ENCODE peak calls at places on chromosomes 4 and X, in eight cellular contexts. T is neural crest cell, V is MCF 10A, O is heart right ventricle, I is A549, S is AG09309, R is BE2C, Y is tibial artery. U is an unnamed sample.
A peak's percentile ranks its signal among the peaks of the same experiment; 100 is the strongest.

GRCh38 chrX:150690126-150690525 is 3.1 kb upstream of the MTMR1 start:
- DNase-seq in T (no peak), R (no peak), V (peak; percentile 94), I (peak; percentile 41), O (no peak), S (peak; percentile 82), Y (no peak), U (no peak)

GRCh38 chr4:151687021-151687640 is 73.7 kb downstream of the GATB start:
- DNase-seq in S (no peak), T (no peak), I (no peak), Y (no peak), O (no peak), V (no peak), R (no peak), U (no peak)

GRCh38 chrX:143632625-143633387 is 3.1 kb downstream of the SLITRK4 start:
- DNase-seq in T (no peak), Y (no peak), S (no peak), V (peak; percentile 45), O (no peak), I (no peak), R (no peak), U (no peak)

GRCh38 chr4:120723105-120723504 is 199.4 kb downstream of the PRDM5 start:
- DNase-seq in V (no peak), O (no peak), S (no peak), Y (no peak), T (no peak), R (no peak), I (no peak), U (no peak)

GRCh38 chr4:175562537-175562936 is 249.5 kb downstream of the GPM6A start:
- DNase-seq in V (no peak), Y (no peak), R (no peak), I (no peak), S (no peak), T (no peak), O (no peak), U (no peak)

GRCh38 chr4:103207673-103208072 is 9.5 kb upstream of the CENPE start:
- DNase-seq in O (no peak), T (no peak), S (no peak), R (peak; percentile 24), I (peak; percentile 11), V (peak; percentile 22), Y (no peak), U (no peak)

GRCh38 chr4:108690738-108691137 is 40.3 kb downstream of the OSTC start:
- DNase-seq in R (no peak), I (no peak), T (no peak), Y (no peak), S (no peak), O (no peak), V (peak; percentile 47), U (no peak)

GRCh38 chr4:31088600-31089230 is 368.5 kb downstream of the PCDH7 start:
- DNase-seq in V (peak; percentile 16), Y (no peak), T (no peak), R (no peak), I (no peak), S (no peak), O (peak; percentile 16), U (no peak)

GRCh38 chr4:164204434-164204833 is 549.5 kb upstream of the SMIM31 start:
- DNase-seq in V (peak; percentile 54), O (no peak), I (peak; percentile 3), R (no peak), S (no peak), Y (no peak), T (no peak), U (no peak)

GRCh38 chrX:10110984-10111363 is 45.8 kb upstream of the CLCN4 start:
- DNase-seq in V (no peak), T (no peak), S (no peak), Y (no peak), R (no peak), O (no peak), I (no peak), U (peak; percentile 65)

GRCh38 chrX:36963852-36964251 is 44.3 kb upstream of the FAM47C start:
- DNase-seq in R (no peak), O (no peak), I (no peak), T (no peak), V (no peak), S (no peak), Y (no peak), U (no peak)

GRCh38 chr4:186029731-186030421 is 39.1 kb upstream of the TLR3 start:
- DNase-seq in T (no peak), S (peak; percentile 10), I (no peak), R (peak; percentile 78), V (no peak), Y (peak; percentile 97), O (peak; percentile 75), U (no peak)

GRCh38 chrX:133609151-133609550 is 193.9 kb upstream of the GPC4 start:
- DNase-seq in S (no peak), R (no peak), T (no peak), I (no peak), O (no peak), V (no peak), Y (no peak), U (no peak)

GRCh38 chr4:1882850-1883271 is 11.7 kb downstream of the NSD2 start:
- DNase-seq in S (no peak), I (no peak), T (no peak), R (no peak), Y (no peak), O (peak; percentile 23), V (no peak), U (no peak)

GRCh38 chrX:10124506-10125247 is 32.1 kb upstream of the CLCN4 start:
- DNase-seq in T (no peak), O (no peak), I (no peak), S (no peak), R (no peak), V (no peak), Y (no peak), U (no peak)

GRCh38 chrX:142891046-142891445 is 134.7 kb upstream of the SPANXN4 start:
- DNase-seq in Y (no peak), I (no peak), S (no peak), O (no peak), T (no peak), R (no peak), V (no peak), U (no peak)

GRCh38 chrX:4830880-4831557 is 1117.6 kb upstream of the PRKX start:
- DNase-seq in S (no peak), V (no peak), T (no peak), Y (no peak), I (peak; percentile 90), O (no peak), R (no peak), U (no peak)

GRCh38 chrX:11611965-11612364 is 53.8 kb downstream of the ARHGAP6 start:
- DNase-seq in I (no peak), V (no peak), S (no peak), O (no peak), R (no peak), T (no peak), Y (no peak), U (no peak)

GRCh38 chr4:27779827-27780226 is 919.2 kb downstream of the STIM2 start:
- DNase-seq in Y (no peak), O (no peak), S (no peak), T (no peak), R (no peak), I (no peak), V (no peak), U (no peak)

GRCh38 chr4:2332201-2332975 is 70.5 kb upstream of the MXD4 start:
- DNase-seq in Y (peak; percentile 57), T (no peak), R (no peak), S (no peak), V (no peak), I (no peak), O (no peak), U (no peak)

GRCh38 chrX:40008841-40009461 is 88.8 kb downstream of the BCOR start:
- DNase-seq in I (no peak), O (peak; percentile 65), S (no peak), V (no peak), T (no peak), R (peak; percentile 82), Y (no peak), U (peak; percentile 41)

GRCh38 chr4:112813790-112814189 is 176.8 kb downstream of the LARP7 start:
- DNase-seq in V (peak; percentile 10), I (no peak), R (no peak), T (no peak), S (peak; percentile 23), Y (no peak), O (no peak), U (peak; percentile 47)

GRCh38 chr4:37522996-37523395 is 163.2 kb downstream of the RELL1 start:
- DNase-seq in S (no peak), T (no peak), V (no peak), Y (no peak), R (no peak), O (no peak), I (no peak), U (no peak)

GRCh38 chr4:166259081-166259480 is 386.0 kb downstream of the TLL1 start:
- DNase-seq in T (no peak), R (no peak), I (no peak), O (no peak), S (no peak), V (no peak), Y (no peak), U (no peak)

GRCh38 chr4:128630881-128631280 is 178.6 kb upstream of the JADE1 start:
- DNase-seq in Y (no peak), I (no peak), O (no peak), T (no peak), R (no peak), V (no peak), S (no peak), U (no peak)

GRCh38 chr4:115965588-115965987 is 852.2 kb upstream of the NDST4 start:
- DNase-seq in Y (no peak), O (no peak), S (no peak), R (no peak), I (no peak), V (no peak), T (no peak), U (no peak)
- TF ChIP-seq CTCF in Y (no peak), O (no peak), S (no peak), R (no peak), I (no peak), V (no peak), T (no peak), U (no peak)

GRCh38 chr4:118894034-118894433 is 5.4 kb downstream of the SYNPO2 start:
- DNase-seq in V (no peak), O (no peak), I (no peak), R (no peak), Y (no peak), T (no peak), S (no peak), U (no peak)
- TF ChIP-seq CTCF in V (no peak), O (no peak), I (no peak), R (no peak), Y (no peak), T (no peak), S (no peak), U (no peak)

GRCh38 chr4:150219841-150220240 is 141.6 kb downstream of the DCLK2 start:
- DNase-seq in T (no peak), I (no peak), V (peak; percentile 25), S (no peak), R (no peak), O (no peak), Y (no peak), U (no peak)
- TF ChIP-seq CTCF in T (no peak), I (no peak), V (no peak), S (no peak), R (no peak), O (no peak), Y (no peak), U (no peak)

DNA sequence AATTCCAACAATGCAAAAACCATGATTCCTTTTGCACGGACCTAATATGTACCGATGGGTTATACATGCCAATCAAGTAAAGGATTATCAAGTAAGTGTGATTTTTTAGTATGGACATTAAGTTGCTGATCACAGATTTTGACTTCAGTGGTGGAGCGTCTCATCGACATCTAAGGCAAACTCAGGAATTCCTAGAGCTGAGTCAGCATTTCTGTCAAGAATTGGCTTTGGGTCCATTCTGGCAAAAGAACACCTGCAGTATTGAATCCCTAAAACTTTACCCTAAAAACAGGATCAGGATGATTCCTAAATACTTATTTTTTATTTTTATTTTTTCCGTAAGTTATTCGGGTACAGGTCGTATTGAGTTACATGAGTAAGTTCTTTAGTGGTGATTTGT is 83.6 kb downstream of the HPGD start:
- DNase-seq in V (no peak), R (no peak), O (no peak), Y (no peak), S (no peak), T (no peak), I (no peak), U (no peak)
- TF ChIP-seq CTCF in V (no peak), R (no peak), O (no peak), Y (no peak), S (no peak), T (no peak), I (no peak), U (no peak)

U was measured in GM13976.